ENCODE peak calls at places on chromosome 2, in eight cellular contexts. Y is DMS 273 treated with DMSO at 0.1 percent for 48 hours; O is lung microvascular endothelial cell; I is NCI-H1092 treated with DMSO at 0.1 percent for 48 hours; J is stimulated activated CD8-positive, alpha-beta memory T cell treated with anti-CD3 and anti-CD28 coated beads, Interleukin-12 subunit alpha, Interleukin-12 subunit beta, amount 100 ng/mL, for 1 hour; Q is RCC 7860; G is stimulated activated CD4-positive, alpha-beta T cell treated with anti-CD3 and anti-CD28 coated beads, Interleukin-12 subunit alpha, Interleukin-12 subunit beta, amount 100 ng/mL, for 48 hours; V is aorta. A is an unnamed sample.

GRCh38 chr2:64454316-64455030 is 511 bp downstream of the LGALSL start:
- DNase-seq in Y (no peak), O (peak; percentile 65), I (peak; percentile 7), J (peak; percentile 10), Q (no peak), G (no peak), V (peak; percentile 71), A (no peak)

GRCh38 chr2:105141099-105141614 is 100.4 kb upstream of the GPR45 start:
- DNase-seq in Y (no peak), O (no peak), I (no peak), J (no peak), Q (no peak), G (no peak), V (no peak), A (no peak)

GRCh38 chr2:165185633-165186032 is 18.2 kb downstream of the SCN3A start:
- DNase-seq in Y (no peak), O (no peak), I (no peak), J (no peak), Q (no peak), G (no peak), V (no peak), A (no peak)

GRCh38 chr2:223993634-223994232 is 36.5 kb downstream of the MRPL44 start:
- DNase-seq in Y (peak; percentile 3), O (peak; percentile 85), I (peak; percentile 55), J (peak; percentile 45), Q (peak; percentile 39), G (peak; percentile 32), V (peak; percentile 58), A (peak; percentile 56)

GRCh38 chr2:189601043-189601442 is 20.5 kb upstream of the SLC40A1 start:
- DNase-seq in Y (no peak), O (peak; percentile 51), I (no peak), J (no peak), Q (peak; percentile 29), G (no peak), V (no peak), A (no peak)

GRCh38 chr2:240568678-240569522 is 616 bp downstream of the RNPEPL1 start:
- DNase-seq in Y (no peak), O (peak; percentile 81), I (peak; percentile 20), J (peak; percentile 30), Q (peak; percentile 41), G (no peak), V (peak; percentile 78), A (no peak)

GRCh38 chr2:229974271-229974670 is 52.0 kb downstream of the FBXO36 start:
- DNase-seq in Y (no peak), O (peak; percentile 3), I (no peak), J (no peak), Q (no peak), G (no peak), V (no peak), A (no peak)

GRCh38 chr2:49251766-49252165 is 97.5 kb upstream of the FSHR start:
- DNase-seq in Y (no peak), O (no peak), I (no peak), J (no peak), Q (peak; percentile 81), G (no peak), V (no peak), A (no peak)

GRCh38 chr2:152098033-152098797 is 629 bp downstream of the CACNB4 start:
- DNase-seq in Y (no peak), O (peak; percentile 32), I (no peak), J (no peak), Q (no peak), G (no peak), V (peak; percentile 57), A (no peak)

GRCh38 chr2:1787799-1788477 is 43.6 kb upstream of the PXDN start:
- DNase-seq in Y (no peak), O (no peak), I (peak; percentile 10), J (no peak), Q (no peak), G (no peak), V (no peak), A (no peak)

GRCh38 chr2:179596018-179596417 is 265.4 kb downstream of the ZNF385B start:
- DNase-seq in Y (no peak), O (no peak), I (no peak), J (no peak), Q (peak; percentile 84), G (no peak), V (no peak), A (no peak)

GRCh38 chr2:96359310-96359709 is 23.7 kb downstream of the NCAPH start:
- DNase-seq in Y (no peak), O (no peak), I (no peak), J (peak; percentile 33), Q (peak; percentile 20), G (no peak), V (peak; percentile 77), A (no peak)

GRCh38 chr2:86482034-86482433 is 40.9 kb downstream of the KDM3A start:
- DNase-seq in Y (no peak), O (peak; percentile 9), I (no peak), J (no peak), Q (no peak), G (no peak), V (no peak), A (no peak)

GRCh38 chr2:217147751-217148318 is 288.0 kb upstream of the TNP1 start:
- DNase-seq in Y (no peak), O (no peak), I (no peak), J (no peak), Q (no peak), G (no peak), V (no peak), A (no peak)

GRCh38 chr2:37454851-37455762 is 110.7 kb downstream of the QPCT start:
- DNase-seq in Y (no peak), O (peak; percentile 95), I (peak; percentile 31), J (no peak), Q (no peak), G (no peak), V (no peak), A (peak; percentile 90)

GRCh38 chr2:10448646-10449480 is 736 bp upstream of the ODC1 start:
- DNase-seq in Y (peak; percentile 90), O (peak; percentile 92), I (peak; percentile 88), J (peak; percentile 16), Q (peak; percentile 89), G (peak; percentile 92), V (peak; percentile 93), A (peak; percentile 60)

GRCh38 chr2:30664761-30665358 is 142.4 kb downstream of the CAPN13 start:
- DNase-seq in Y (peak; percentile 50), O (peak; percentile 93), I (no peak), J (no peak), Q (peak; percentile 92), G (no peak), V (peak; percentile 60), A (no peak)

GRCh38 chr2:41963661-41964525 is 83.9 kb upstream of the PKDCC start:
- DNase-seq in Y (no peak), O (no peak), I (peak; percentile 20), J (no peak), Q (no peak), G (no peak), V (peak; percentile 85), A (no peak)

GRCh38 chr2:145034511-145034910 is 514.6 kb upstream of the ZEB2 start:
- DNase-seq in Y (no peak), O (no peak), I (no peak), J (no peak), Q (no peak), G (no peak), V (no peak), A (no peak)

GRCh38 chr2:237156131-237156856 is 70.6 kb downstream of the COPS8 start:
- DNase-seq in Y (no peak), O (peak; percentile 93), I (no peak), J (no peak), Q (peak; percentile 76), G (peak; percentile 64), V (peak; percentile 83), A (peak; percentile 43)

GRCh38 chr2:171348056-171348455 is 85.7 kb downstream of the METTL8 start:
- DNase-seq in Y (no peak), O (no peak), I (no peak), J (no peak), Q (no peak), G (no peak), V (no peak), A (no peak)

GRCh38 chr2:46296216-46296839 is 879 bp upstream of the EPAS1 start:
- DNase-seq in Y (no peak), O (peak; percentile 47), I (no peak), J (no peak), Q (no peak), G (no peak), V (peak; percentile 82), A (no peak)

GRCh38 chr2:28225472-28225915 is 167.2 kb upstream of the FOSL2 start:
- DNase-seq in Y (no peak), O (no peak), I (no peak), J (no peak), Q (no peak), G (no peak), V (no peak), A (no peak)

GRCh38 chr2:158546412-158547144 is 89.8 kb downstream of the PKP4 start:
- DNase-seq in Y (no peak), O (no peak), I (no peak), J (no peak), Q (no peak), G (no peak), V (no peak), A (no peak)

GRCh38 chr2:80302465-80303005 is 2.0 kb downstream of the LRRTM1 start:
- DNase-seq in Y (no peak), O (no peak), I (no peak), J (no peak), Q (no peak), G (no peak), V (peak; percentile 37), A (no peak)

GRCh38 chr2:77434880-77435279 is 87.3 kb downstream of the LRRTM4 start:
- DNase-seq in Y (no peak), O (no peak), I (no peak), J (no peak), Q (no peak), G (no peak), V (no peak), A (no peak)

GRCh38 chr2:20561703-20562454 is 89.0 kb downstream of the HS1BP3 start:
- DNase-seq in Y (no peak), O (peak; percentile 71), I (no peak), J (no peak), Q (peak; percentile 18), G (no peak), V (no peak), A (no peak)

GRCh38 chr2:237968048-237968862 is 1.4 kb downstream of the UBE2F start:
- DNase-seq in Y (no peak), O (peak; percentile 69), I (no peak), J (peak; percentile 9), Q (no peak), G (peak; percentile 27), V (peak; percentile 59), A (no peak)

GRCh38 chr2:225120175-225120574 is 77.9 kb upstream of the DOCK10 start:
- DNase-seq in Y (no peak), O (no peak), I (no peak), J (no peak), Q (peak; percentile 36), G (no peak), V (no peak), A (no peak)

GRCh38 chr2:160087854-160088745 is 25.7 kb upstream of the PLA2R1 start:
- DNase-seq in Y (no peak), O (peak; percentile 43), I (no peak), J (no peak), Q (no peak), G (no peak), V (no peak), A (no peak)

GRCh38 chr2:208619993-208620392 is 213.4 kb downstream of the PTH2R start:
- DNase-seq in Y (no peak), O (no peak), I (no peak), J (no peak), Q (no peak), G (no peak), V (no peak), A (no peak)

GRCh38 chr2:240686460-240686859 is 3.8 kb upstream of the AQP12B start:
- DNase-seq in Y (no peak), O (no peak), I (no peak), J (no peak), Q (no peak), G (no peak), V (no peak), A (no peak)

GRCh38 chr2:167264380-167264779 is 376.1 kb downstream of the XIRP2 start:
- DNase-seq in Y (no peak), O (no peak), I (peak; percentile 1), J (no peak), Q (peak; percentile 5), G (no peak), V (no peak), A (no peak)

GRCh38 chr2:148259674-148260073 is 238.8 kb downstream of the MBD5 start:
- DNase-seq in Y (no peak), O (peak; percentile 70), I (no peak), J (no peak), Q (peak; percentile 47), G (no peak), V (no peak), A (no peak)

A was measured in pulmonary artery endothelial cell.